ENCODE peak calls at places on chromosomes 4 and X, in four cellular contexts. R is lower lobe of right lung, A is WTC11, O is left ventricle myocardium inferior. I is an unnamed sample.

GRCh38 chr4:17578482-17578891 is 1.5 kb downstream of the LAP3 start:
- DNase-seq in R (no peak), A (no peak), O (no peak), I (no peak)

GRCh38 chr4:108512615-108513505 is 107.5 kb upstream of the RPL34 start:
- DNase-seq in R (no peak), A (peak; percentile 51), O (peak; percentile 14), I (no peak)

GRCh38 chr4:114038762-114039392 is 59.4 kb upstream of the ARSJ start:
- DNase-seq in R (no peak), A (no peak), O (no peak), I (no peak)

GRCh38 chrX:154734101-154734781 is 16.6 kb downstream of the GAB3 start:
- DNase-seq in R (peak; percentile 59), A (no peak), O (no peak), I (no peak)

GRCh38 chr4:2836391-2836859 is 7.2 kb upstream of the ADD1 start:
- DNase-seq in R (peak; percentile 32), A (no peak), O (peak; percentile 13), I (no peak)

GRCh38 chr4:75036046-75036445 is 103.1 kb downstream of the PARM1 start:
- DNase-seq in R (no peak), A (no peak), O (no peak), I (no peak)

GRCh38 chrX:77440310-77440709 is 6.9 kb upstream of the FGF16 start:
- DNase-seq in R (no peak), A (no peak), O (no peak), I (no peak)

GRCh38 chrX:119391279-119391678 is 7.9 kb upstream of the SLC25A43 start:
- DNase-seq in R (no peak), A (no peak), O (no peak), I (no peak)

GRCh38 chr4:125317526-125317880 is 2.7 kb downstream of the FAT4 start:
- DNase-seq in R (peak; percentile 52), A (peak; percentile 68), O (peak; percentile 41), I (no peak)

GRCh38 chr4:10006236-10006603 is 15.1 kb downstream of the SLC2A9 start:
- DNase-seq in R (no peak), A (no peak), O (no peak), I (no peak)

GRCh38 chrX:42975906-42976305 is 197.9 kb upstream of the PPP1R2C start:
- DNase-seq in R (no peak), A (no peak), O (no peak), I (no peak)

GRCh38 chr4:121736735-121737351 is 28.1 kb downstream of the SMIM43 start:
- DNase-seq in R (no peak), A (no peak), O (no peak), I (no peak)

GRCh38 chr4:5808081-5808741 is 84.7 kb downstream of the CRMP1 start:
- DNase-seq in R (no peak), A (no peak), O (no peak), I (no peak)

GRCh38 chr4:183407635-183408463 is 36.6 kb upstream of the CDKN2AIP start:
- DNase-seq in R (no peak), A (no peak), O (no peak), I (peak; percentile 32)

GRCh38 chr4:93888768-93889167 is 60.2 kb downstream of the ATOH1 start:
- DNase-seq in R (no peak), A (no peak), O (no peak), I (no peak)

GRCh38 chr4:81565137-81565870 is 93.6 kb upstream of the RASGEF1B start:
- DNase-seq in R (peak; percentile 85), A (no peak), O (peak; percentile 88), I (no peak)

GRCh38 chr4:8541981-8542715 is 38.0 kb upstream of the GPR78 start:
- DNase-seq in R (no peak), A (no peak), O (no peak), I (no peak)

GRCh38 chr4:88147799-88148217 is 10.6 kb downstream of the ABCG2 start:
- DNase-seq in R (no peak), A (no peak), O (no peak), I (no peak)

GRCh38 chrX:72101597-72102037 is 30.1 kb downstream of the RTL5 start:
- DNase-seq in R (no peak), A (peak; percentile 23), O (no peak), I (no peak)

GRCh38 chrX:109760241-109760921 is 27.3 kb upstream of the ACSL4 start:
- DNase-seq in R (no peak), A (no peak), O (no peak), I (no peak)

GRCh38 chr4:15898902-15899301 is 39.6 kb downstream of the FGFBP1 start:
- DNase-seq in R (no peak), A (no peak), O (no peak), I (no peak)

GRCh38 chr4:4859799-4860380 is 425 bp downstream of the MSX1 start:
- DNase-seq in R (no peak), A (no peak), O (no peak), I (no peak)

GRCh38 chr4:24975505-24975904 is 55.2 kb downstream of the LGI2 start:
- DNase-seq in R (no peak), A (no peak), O (no peak), I (no peak)

GRCh38 chrX:19752043-19752442 is 135.4 kb downstream of the SH3KBP1 start:
- DNase-seq in R (no peak), A (no peak), O (no peak), I (no peak)

GRCh38 chr4:101141230-101141629 is 206.1 kb downstream of the PPP3CA start:
- DNase-seq in R (no peak), A (no peak), O (no peak), I (no peak)

GRCh38 chrX:22060451-22060940 is 28.4 kb downstream of the PHEX start:
- DNase-seq in R (no peak), A (no peak), O (no peak), I (no peak)

GRCh38 chrX:69158166-69159040 is 6.8 kb downstream of the PJA1 start:
- DNase-seq in R (no peak), A (peak; percentile 42), O (peak; percentile 60), I (no peak)

GRCh38 chrX:130184857-130185256 is 13.1 kb downstream of the RAB33A start:
- DNase-seq in R (no peak), A (no peak), O (no peak), I (no peak)

DNA sequence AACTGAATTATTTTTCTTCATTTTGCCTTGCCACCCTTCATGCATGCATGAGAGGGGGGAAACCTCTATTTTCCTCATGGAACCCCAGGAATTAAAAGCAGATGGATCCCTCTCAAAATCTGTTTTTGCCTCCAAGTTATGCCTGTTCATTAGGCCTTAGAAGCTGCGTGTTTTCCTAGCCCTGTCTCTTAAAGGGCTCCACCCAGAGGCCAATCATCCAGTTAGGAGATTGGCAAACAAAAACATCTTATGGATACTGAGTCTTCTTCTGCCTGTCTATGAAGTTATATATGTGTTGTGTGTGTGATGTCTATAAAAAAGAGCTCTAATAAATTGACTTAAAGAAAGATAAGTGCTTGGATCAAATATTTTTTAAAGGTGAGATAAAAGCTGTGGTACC is 142.9 kb downstream of the ANAPC10 start:
- DNase-seq in R (no peak), A (no peak), O (no peak), I (no peak)
- TF ChIP-seq CTCF in R (no peak), A (no peak), O (no peak), I (peak; percentile 20)

GRCh38 chr4:36904823-36905222 is 339.7 kb upstream of the NWD2 start:
- DNase-seq in R (no peak), A (no peak), O (no peak), I (no peak)
- TF ChIP-seq CTCF in R (no peak), A (no peak), O (no peak), I (no peak)

GRCh38 chr4:99507762-99508161 is 3.1 kb upstream of the C4orf17 start:
- DNase-seq in R (no peak), A (no peak), O (no peak), I (no peak)
- TF ChIP-seq CTCF in R (no peak), A (no peak), O (no peak), I (no peak)

GRCh38 chrX:47380268-47380667 is 9.9 kb downstream of the ZNF157 start:
- DNase-seq in R (peak; percentile 42), A (no peak), O (peak; percentile 16), I (no peak)

DNA sequence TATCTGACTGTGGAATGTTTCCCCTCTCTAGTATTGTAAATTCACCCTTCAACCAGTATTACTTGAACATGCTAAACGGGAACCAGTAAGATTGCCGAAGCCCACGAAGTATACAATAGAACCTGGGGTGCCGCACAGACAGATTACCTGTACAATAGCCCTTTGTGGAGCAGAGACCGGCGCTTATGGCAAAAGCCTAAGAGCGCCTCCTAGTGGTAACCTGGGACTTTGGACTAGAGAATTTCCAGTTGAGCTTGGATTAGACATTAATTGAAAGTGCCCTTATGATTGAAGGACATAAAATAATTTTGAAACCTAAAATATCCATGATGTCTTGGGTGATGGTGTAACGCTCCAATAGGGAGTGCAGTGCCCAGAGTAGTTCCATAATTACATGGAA is 14.1 kb downstream of the ZNF157 start:
- DNase-seq in R (peak; percentile 45), A (peak; percentile 57), O (peak; percentile 18), I (no peak)
- TF ChIP-seq CTCF in R (peak; percentile 70), A (peak; percentile 46), O (peak; percentile 73), I (peak; percentile 84)

DNA sequence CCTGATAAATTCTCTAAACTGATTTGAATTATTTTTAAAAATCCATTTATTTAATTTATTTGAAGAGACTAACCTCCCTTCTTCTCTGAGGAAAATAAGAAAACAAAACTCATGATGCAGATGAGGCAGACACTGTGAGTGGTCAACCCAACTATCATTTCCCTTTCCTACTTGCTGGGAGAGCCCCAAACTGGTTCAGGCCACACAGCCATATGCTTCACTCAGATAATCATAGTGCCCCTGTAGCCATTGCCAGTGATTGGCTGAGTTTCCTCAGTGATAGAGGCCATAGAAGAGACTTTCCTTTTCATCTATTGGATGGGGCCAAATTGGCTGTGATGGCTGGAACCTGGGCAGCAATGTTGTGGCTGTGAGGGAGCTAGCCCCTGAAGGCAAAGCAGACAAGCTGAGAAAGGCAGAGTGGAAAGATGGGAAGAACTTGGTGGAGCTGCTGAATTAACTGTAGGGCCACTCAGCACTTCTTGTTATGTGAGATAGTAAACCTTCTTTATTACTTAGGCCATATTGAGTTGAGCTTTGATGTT is 49.8 kb downstream of the RAB33B start:
- DNase-seq in R (no peak), A (no peak), O (no peak), I (no peak)
- TF ChIP-seq CTCF in R (no peak), A (no peak), O (no peak), I (no peak)

DNA sequence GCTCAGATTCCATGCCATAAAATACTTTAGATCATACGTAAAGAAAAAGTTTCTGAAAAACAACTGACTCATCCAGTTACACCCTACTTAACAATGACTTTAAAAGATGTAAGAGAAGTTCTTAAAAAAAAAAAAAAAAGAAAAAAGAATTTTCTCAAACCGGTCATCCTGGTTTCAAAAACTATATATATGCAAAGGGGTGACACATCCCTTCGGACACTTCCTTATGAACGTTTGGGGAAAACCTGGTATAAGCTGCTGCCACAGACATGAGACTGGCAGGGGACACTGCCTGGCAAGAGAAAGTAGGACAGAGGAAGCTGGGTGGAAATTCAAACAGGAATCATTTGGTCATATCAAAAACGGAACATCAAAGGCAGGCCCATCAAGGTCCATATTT is 81.2 kb upstream of the PRSS48 start:
- DNase-seq in R (no peak), A (no peak), O (no peak), I (no peak)
- TF ChIP-seq CTCF in R (no peak), A (no peak), O (no peak), I (no peak)

GRCh38 chr4:77578145-77578544 is 27.5 kb upstream of the CXCL13 start:
- DNase-seq in R (no peak), A (peak; percentile 16), O (no peak), I (no peak)
- TF ChIP-seq CTCF in R (no peak), A (no peak), O (no peak), I (peak; percentile 44)